ENCODE peak calls at places on chromosomes 3 and 15, in five cellular contexts. T, A, C, Y and N are unnamed samples.
A peak's percentile ranks its signal among the peaks of the same experiment; 100 is the strongest.

GRCh38 chr3:143510601-143511000 is 337.7 kb downstream of the SLC9A9 start:
- DNase-seq in T (no peak), A (no peak), C (no peak), Y (no peak), N (no peak)

GRCh38 chr3:112467584-112467983 is 31.7 kb downstream of the BTLA start:
- DNase-seq in T (no peak), A (no peak), C (no peak), Y (no peak), N (no peak)

GRCh38 chr3:177878192-177878591 is 658.0 kb upstream of the KCNMB2 start:
- DNase-seq in T (no peak), A (no peak), C (no peak), Y (no peak), N (no peak)

GRCh38 chr15:36951747-36952247 is 148.6 kb downstream of the MEIS2 start:
- DNase-seq in T (peak; percentile 26), A (no peak), C (no peak), Y (peak; percentile 8), N (no peak)

GRCh38 chr3:187943677-187944390 is 198.6 kb upstream of the BCL6 start:
- DNase-seq in T (no peak), A (no peak), C (no peak), Y (no peak), N (no peak)

GRCh38 chr3:32758375-32758753 is 59.4 kb upstream of the TRIM71 start:
- DNase-seq in T (no peak), A (no peak), C (no peak), Y (no peak), N (no peak)

GRCh38 chr3:141249041-141249440 is 17.4 kb downstream of the PXYLP1 start:
- DNase-seq in T (no peak), A (no peak), C (no peak), Y (no peak), N (no peak)

GRCh38 chr3:37443363-37444035 is 269.1 kb upstream of the LRRFIP2 start:
- DNase-seq in T (no peak), A (no peak), C (no peak), Y (no peak), N (no peak)

GRCh38 chr3:146189519-146190173 is 28.7 kb upstream of the PLOD2 start:
- DNase-seq in T (peak; percentile 68), A (no peak), C (no peak), Y (peak; percentile 41), N (peak; percentile 65)

GRCh38 chr15:67641453-67641852 is 99.0 kb downstream of the MAP2K5 start:
- DNase-seq in T (no peak), A (no peak), C (no peak), Y (no peak), N (no peak)

GRCh38 chr3:75001330-75001729 is 386.9 kb upstream of the CNTN3 start:
- DNase-seq in T (peak; percentile 6), A (no peak), C (no peak), Y (no peak), N (no peak)

GRCh38 chr15:51796777-51797474 is 32.5 kb upstream of the TMOD3 start:
- DNase-seq in T (no peak), A (no peak), C (no peak), Y (no peak), N (peak; percentile 44)

GRCh38 chr3:63565220-63565619 is 87.3 kb upstream of the SNTN start:
- DNase-seq in T (no peak), A (no peak), C (no peak), Y (no peak), N (no peak)

GRCh38 chr15:31338318-31338878 is 11.8 kb downstream of the KLF13 start:
- DNase-seq in T (no peak), A (no peak), C (no peak), Y (no peak), N (no peak)

GRCh38 chr3:13416002-13416793 is 3.9 kb downstream of the NUP210 start:
- DNase-seq in T (no peak), A (no peak), C (no peak), Y (peak; percentile 59), N (no peak)

GRCh38 chr15:96395687-96396086 is 65.2 kb downstream of the NR2F2 start:
- DNase-seq in T (no peak), A (no peak), C (no peak), Y (no peak), N (no peak)

GRCh38 chr3:20405731-20406130 is 219.7 kb upstream of the SGO1 start:
- DNase-seq in T (no peak), A (no peak), C (no peak), Y (no peak), N (peak; percentile 90)

GRCh38 chr3:157606392-157607197 is 103.4 kb upstream of the VEPH1 start:
- DNase-seq in T (peak; percentile 74), A (no peak), C (peak; percentile 25), Y (peak; percentile 61), N (peak; percentile 29)

GRCh38 chr3:46110701-46111493 is 83.6 kb upstream of the XCR1 start:
- DNase-seq in T (no peak), A (no peak), C (no peak), Y (no peak), N (peak; percentile 88)
- H3K36me3 ChIP-seq in T (no peaks in the 10 kb centered on the region), A (no peaks in the 10 kb centered on the region), C (no peaks in the 10 kb centered on the region), Y (no peaks in the 10 kb centered on the region), N (no peaks in the 10 kb centered on the region)

DNA sequence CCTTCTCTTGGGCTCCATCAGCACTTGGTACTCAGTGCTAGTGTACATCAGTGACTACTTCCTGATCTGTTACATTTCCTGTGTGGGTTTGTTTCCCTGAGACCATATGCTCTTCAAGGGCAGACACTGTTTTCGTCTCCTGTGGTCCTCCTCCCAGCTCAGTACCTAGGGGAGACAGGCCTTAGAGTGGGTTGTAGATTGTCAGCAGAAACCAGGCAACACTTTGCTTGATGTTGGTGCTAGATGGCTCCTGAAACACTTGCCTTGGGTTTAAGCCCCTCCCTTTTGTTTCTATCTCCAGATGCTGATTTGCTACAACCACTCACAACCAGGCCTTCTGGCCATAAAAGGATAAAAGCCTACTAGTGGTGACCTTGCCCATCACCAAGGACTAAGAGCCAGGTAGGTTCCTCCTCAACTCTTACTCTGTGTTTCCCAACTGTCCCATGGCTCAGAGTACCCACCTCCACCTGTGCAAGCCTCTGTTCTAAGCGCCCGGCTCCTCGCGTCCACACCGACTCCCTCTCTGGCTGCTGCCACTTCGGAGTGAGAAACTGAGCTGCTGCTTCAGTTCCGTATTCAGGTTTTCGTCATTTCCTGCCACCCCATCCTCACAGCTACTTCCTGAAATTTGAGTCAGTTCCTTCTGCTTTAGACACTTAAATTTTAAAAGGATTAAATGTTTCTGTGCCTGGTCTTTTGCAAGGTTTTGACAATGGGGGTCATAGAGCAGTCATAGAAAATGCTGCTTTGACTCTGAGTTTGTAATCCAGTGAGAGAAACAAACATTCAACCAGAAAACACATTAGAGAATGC is at the start of gene HCLS1:
- DNase-seq in T (no peak), A (no peak), C (peak; percentile 62), Y (no peak), N (peak; percentile 47)
- H3K4me3 ChIP-seq in T (no peak within 1 kb of the TSS), A (peak within 1 kb of the TSS; percentile 37), C (peak within 1 kb of the TSS; percentile 74), Y (peak within 1 kb of the TSS; percentile 38), N (peak within 1 kb of the TSS; percentile 40)

GRCh38 chr15:74259821-74260502 is 23.8 kb downstream of the CCDC33 start:
- DNase-seq in T (no peak), A (no peak), C (no peak), Y (no peak), N (no peak)
- H3K9me3 ChIP-seq in T (no peaks in the 10 kb centered on the region), A (no peaks in the 10 kb centered on the region), C (no peaks in the 10 kb centered on the region), Y (no peaks in the 10 kb centered on the region), N (no peaks in the 10 kb centered on the region)

DNA sequence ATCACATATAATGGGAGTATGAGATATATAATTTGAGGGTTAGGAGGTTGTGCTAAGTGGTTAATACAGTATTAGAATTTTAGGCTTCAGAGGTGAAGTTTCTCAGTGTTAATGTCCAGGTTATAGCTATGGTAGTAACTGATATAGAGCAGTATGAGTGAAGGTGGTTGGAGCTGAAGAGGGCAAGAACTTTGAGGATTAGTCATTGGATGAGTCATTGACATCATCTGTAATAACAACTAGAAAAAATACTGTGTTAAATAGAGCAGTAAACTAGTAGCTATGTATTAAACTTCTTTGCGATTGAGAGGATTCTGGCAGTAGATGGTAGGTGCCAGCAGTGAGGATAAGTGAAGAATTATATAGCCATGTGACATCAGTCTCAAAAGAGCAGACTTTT is 47.5 kb upstream of the EIF3J start:
- DNase-seq in T (no peak), A (no peak), C (no peak), Y (no peak), N (peak; percentile 62)
- H3K36me3 ChIP-seq in T (peaks cover 30% of the 10 kb centered on the region), A (peaks cover 43% of the 10 kb centered on the region), C (peaks cover 22% of the 10 kb centered on the region), Y (peaks cover 81% of the 10 kb centered on the region), N (peaks cover 11% of the 10 kb centered on the region)